ENCODE peak calls at places on chromosomes 12 and 14, in ten cellular contexts. M is ELR; O is DMS53; R is activated T-cell treated with anti-CD3 and anti-CD28 coated beads for 1 hour; Z is stimulated activated CD8-positive, alpha-beta memory T cell treated with anti-CD3 and anti-CD28 coated beads, Interleukin-15, amount 100 ng/mL, for 24 hours; E is glomerular endothelial cell; G is cardiac fibroblast; C is Calu3; W is germinal center; P is GM23248. D is an unnamed sample.
A peak's percentile ranks its signal among the peaks of the same experiment; 100 is the strongest.

GRCh38 chr14:77026166-77026929 is 2.2 kb downstream of the IRF2BPL start:
- DNase-seq in C (no peak), M (peak; percentile 64), R (no peak), E (no peak), O (peak; percentile 77), G (peak; percentile 62), P (peak; percentile 75), Z (no peak), W (no peak), D (peak; percentile 82)

GRCh38 chr12:108722463-108722862 is 8.9 kb downstream of the CORO1C start:
- DNase-seq in R (no peak), M (no peak), W (no peak), E (no peak), G (no peak), P (peak; percentile 46), Z (no peak), O (no peak), C (no peak), D (no peak)

GRCh38 chr12:69900720-69901131 is 75.7 kb downstream of the MYRFL start:
- DNase-seq in R (peak; percentile 62), E (peak; percentile 56), M (peak; percentile 75), W (peak; percentile 53), G (peak; percentile 78), O (peak; percentile 93), C (peak; percentile 85), P (peak; percentile 77), Z (peak; percentile 37), D (peak; percentile 90)

GRCh38 chr12:12201274-12201758 is 65.5 kb downstream of the LRP6 start:
- DNase-seq in C (no peak), O (no peak), P (no peak), Z (no peak), R (no peak), M (no peak), G (peak; percentile 67), W (no peak), E (no peak), D (no peak)

GRCh38 chr12:106289196-106289681 is 13.3 kb upstream of the TCP11L2 start:
- DNase-seq in R (no peak), E (no peak), C (no peak), P (peak; percentile 55), M (peak; percentile 41), O (no peak), G (peak; percentile 25), W (no peak), Z (no peak), D (no peak)

GRCh38 chr12:24814379-24815086 is 134.4 kb downstream of the BCAT1 start:
- DNase-seq in Z (no peak), E (no peak), W (peak; percentile 19), R (no peak), M (no peak), O (peak; percentile 95), C (no peak), P (no peak), G (no peak), D (no peak)

GRCh38 chr14:76550534-76550933 is 174.6 kb downstream of the ESRRB start:
- DNase-seq in R (no peak), E (no peak), G (peak; percentile 6), M (peak; percentile 32), O (peak; percentile 7), P (peak; percentile 16), W (no peak), C (no peak), Z (no peak), D (peak; percentile 85)

GRCh38 chr14:35124127-35124526 is 1.8 kb downstream of the PRORP start:
- DNase-seq in Z (no peak), G (no peak), O (no peak), C (no peak), M (no peak), W (no peak), R (no peak), E (no peak), P (no peak), D (no peak)

GRCh38 chr12:94010307-94010706 is 138.1 kb upstream of the PLXNC1 start:
- DNase-seq in O (no peak), P (no peak), R (no peak), E (no peak), G (no peak), W (no peak), M (no peak), Z (no peak), C (no peak), D (no peak)

GRCh38 chr12:128140551-128140950 is 126.4 kb upstream of the TMEM132C start:
- DNase-seq in M (no peak), O (peak; percentile 27), G (no peak), E (no peak), W (no peak), C (no peak), Z (no peak), P (no peak), R (no peak), D (no peak)

GRCh38 chr12:765861-766260 is 13.5 kb downstream of the WNK1 start:
- DNase-seq in O (no peak), R (no peak), P (no peak), C (no peak), W (no peak), Z (no peak), G (no peak), M (no peak), E (no peak), D (no peak)

GRCh38 chr12:72081787-72082186 is 143.1 kb downstream of the TPH2 start:
- DNase-seq in O (no peak), W (no peak), M (no peak), G (peak; percentile 5), C (no peak), P (no peak), R (no peak), E (no peak), Z (no peak), D (peak; percentile 68)

GRCh38 chr14:91249841-91250616 is 5.5 kb upstream of the GPR68 start:
- DNase-seq in M (peak; percentile 87), O (peak; percentile 95), Z (no peak), P (peak; percentile 38), C (peak; percentile 77), R (no peak), E (no peak), W (no peak), G (peak; percentile 12), D (peak; percentile 93)

GRCh38 chr14:104383931-104384775 is 195.4 kb upstream of the C14orf180 start:
- DNase-seq in P (no peak), O (no peak), M (no peak), G (no peak), Z (no peak), C (no peak), R (no peak), W (no peak), E (no peak), D (peak; percentile 93)

GRCh38 chr14:23076785-23077408 is 18.0 kb downstream of the ACIN1 start:
- DNase-seq in G (peak; percentile 60), W (no peak), P (peak; percentile 59), M (peak; percentile 67), R (no peak), O (no peak), Z (no peak), C (no peak), E (no peak), D (no peak)

GRCh38 chr12:20421338-20421890 is 53.1 kb downstream of the PDE3A start:
- DNase-seq in M (no peak), G (no peak), W (no peak), C (no peak), R (no peak), P (no peak), O (no peak), Z (no peak), E (no peak), D (no peak)

GRCh38 chr12:52508211-52508610 is 12.0 kb downstream of the KRT5 start:
- DNase-seq in R (no peak), C (no peak), W (no peak), O (no peak), M (no peak), G (no peak), Z (no peak), P (no peak), E (no peak), D (no peak)

GRCh38 chr12:53579545-53579955 is 46.6 kb downstream of the ATF7 start:
- DNase-seq in R (no peak), E (no peak), Z (no peak), G (no peak), W (no peak), C (no peak), M (no peak), O (no peak), P (no peak), D (no peak)

GRCh38 chr12:120230326-120230973 is 29.5 kb upstream of the RPLP0 start:
- DNase-seq in O (peak; percentile 30), P (peak; percentile 94), C (peak; percentile 82), E (no peak), W (no peak), M (peak; percentile 99), Z (no peak), R (no peak), G (peak; percentile 94), D (peak; percentile 97)